ENCODE peak calls at places on chromosomes 12 and 14, in ten cellular contexts. Q is neural progenitor cell, L is HCT116, X is cardiac muscle cell, C is ovary, R is tibial nerve, J is IMR-90, A is A549, S is right lobe of liver, U is breast epithelium. P is an unnamed sample.

GRCh38 chr14:33932033-33932432 is 18.8 kb downstream of the EGLN3 start:
- DNase-seq in A (no peak), X (no peak), R (no peak), Q (no peak), L (no peak), S (no peak), J (no peak), U (no peak), C (no peak), P (no peak)

GRCh38 chr14:69044965-69045555 is 66.0 kb upstream of the ACTN1 start:
- DNase-seq in C (peak; percentile 70), R (no peak), S (no peak), J (peak; percentile 91), U (peak; percentile 81), X (peak; percentile 88), A (no peak), L (no peak), Q (no peak), P (peak; percentile 80)

GRCh38 chr12:7937867-7938506 is 2.0 kb upstream of the SLC2A3 start:
- DNase-seq in U (no peak), C (no peak), Q (no peak), A (peak; percentile 49), R (no peak), J (no peak), S (no peak), X (peak; percentile 47), L (no peak), P (no peak)

GRCh38 chr12:72236071-72236705 is 36.0 kb upstream of the TRHDE start:
- DNase-seq in Q (no peak), A (no peak), C (no peak), L (no peak), J (peak; percentile 64), S (no peak), X (no peak), R (no peak), U (no peak), P (no peak)

GRCh38 chr14:91996951-91997371 is 42.9 kb downstream of the TRIP11 start:
- DNase-seq in R (peak; percentile 20), Q (peak; percentile 62), S (no peak), J (peak; percentile 72), A (peak; percentile 51), X (peak; percentile 72), U (no peak), L (peak; percentile 44), C (no peak), P (no peak)

GRCh38 chr12:6377667-6377994 is 2.3 kb upstream of the SCNN1A start:
- DNase-seq in Q (no peak), C (no peak), L (no peak), J (no peak), S (peak; percentile 82), U (peak; percentile 72), X (no peak), A (peak; percentile 51), R (no peak), P (no peak)

GRCh38 chr12:51222461-51222860 is 4.6 kb upstream of the POU6F1 start:
- DNase-seq in C (no peak), A (peak; percentile 78), X (peak; percentile 23), L (no peak), U (no peak), S (no peak), Q (no peak), R (no peak), J (no peak), P (no peak)

GRCh38 chr14:32087173-32087861 is 10.2 kb downstream of the ARHGAP5 start:
- DNase-seq in Q (peak; percentile 58), X (peak; percentile 37), C (no peak), S (no peak), U (no peak), J (peak; percentile 43), R (no peak), A (peak; percentile 78), L (peak; percentile 83), P (no peak)

GRCh38 chr12:118874698-118875548 is 106.4 kb upstream of the SRRM4 start:
- DNase-seq in X (no peak), U (no peak), C (no peak), Q (peak; percentile 85), S (no peak), J (no peak), L (no peak), A (no peak), R (no peak), P (no peak)

DNA sequence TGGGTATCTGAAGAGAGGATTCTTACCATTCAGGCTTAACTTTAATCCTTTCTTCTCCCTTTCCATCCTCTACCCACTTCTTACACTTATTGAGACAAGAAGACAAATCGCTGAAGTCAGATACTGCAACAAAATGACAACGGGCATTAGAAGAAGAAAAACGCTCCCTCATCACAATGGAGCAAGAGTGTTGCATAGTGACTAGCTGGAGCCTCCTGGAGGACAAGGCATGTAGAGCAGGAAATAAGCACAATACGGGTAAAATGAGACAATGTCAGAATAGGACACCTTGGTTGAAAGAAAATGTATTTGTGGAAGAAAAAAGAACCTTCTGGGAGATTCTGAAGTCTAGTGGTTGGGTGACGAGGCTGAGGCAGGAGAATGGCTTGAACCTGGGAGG is 501.0 kb downstream of the RERGL start:
- DNase-seq in X (no peak), C (no peak), U (no peak), R (no peak), A (peak; percentile 80), S (no peak), Q (peak; percentile 73), L (peak; percentile 4), J (no peak), P (no peak)
- TF ChIP-seq CTCF in X (no peak), C (no peak), U (no peak), R (no peak), A (peak; percentile 71), S (peak; percentile 9), Q (peak; percentile 76), L (peak; percentile 56), J (no peak), P (no peak)

GRCh38 chr14:61260939-61261776 is 20.0 kb downstream of the TMEM30B start:
- DNase-seq in L (peak; percentile 65), U (no peak), J (peak; percentile 90), C (no peak), X (peak; percentile 21), A (peak; percentile 47), S (peak; percentile 40), Q (no peak), R (no peak), P (no peak)

GRCh38 chr14:61257469-61258057 is 23.6 kb downstream of the TMEM30B start:
- DNase-seq in X (no peak), R (no peak), Q (no peak), U (no peak), C (no peak), L (no peak), J (no peak), S (no peak), A (no peak), P (no peak)

GRCh38 chr14:61256826-61257468 is 24.2 kb downstream of the TMEM30B start:
- DNase-seq in Q (no peak), J (no peak), A (no peak), U (no peak), L (no peak), C (peak; percentile 34), X (no peak), R (no peak), S (no peak), P (no peak)

GRCh38 chr14:61255968-61256367 is 25.2 kb downstream of the TMEM30B start:
- DNase-seq in C (no peak), J (no peak), X (no peak), S (no peak), L (no peak), U (no peak), R (no peak), A (no peak), Q (no peak), P (no peak)

DNA sequence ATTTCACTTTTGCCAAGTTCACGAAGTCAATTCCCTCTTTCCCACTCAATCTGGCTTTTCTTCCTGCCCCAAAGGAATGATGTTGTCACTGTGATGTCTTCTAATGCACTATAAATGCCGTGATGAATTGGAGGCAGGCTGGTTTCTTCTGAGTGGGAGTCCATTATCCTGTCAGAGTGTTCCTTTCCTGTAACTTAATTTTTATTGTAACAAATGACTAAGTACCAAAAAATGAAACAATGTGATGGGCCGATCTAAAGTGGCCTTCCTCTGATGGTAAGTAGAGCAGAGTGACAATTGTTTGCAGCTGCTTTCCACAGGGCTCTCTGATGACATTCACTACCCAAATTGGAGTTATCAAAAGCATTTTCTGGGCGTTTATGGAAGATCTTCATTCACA is 22.2 kb downstream of the TMEM30B start:
- DNase-seq in A (no peak), U (no peak), R (no peak), L (no peak), C (no peak), J (peak; percentile 21), Q (no peak), X (no peak), S (no peak), P (no peak)
- H3K4me3 ChIP-seq in A (no peak overlapping the region), U (no peak overlapping the region), R (no peak overlapping the region), L (no peak overlapping the region), C (no peak overlapping the region), J (no peak overlapping the region), Q (no peak overlapping the region), X (no peak overlapping the region), S (no peak overlapping the region), P (no peak overlapping the region)

GRCh38 chr12:119902084-119902509 is 25.0 kb upstream of the CIT start:
- DNase-seq in R (peak; percentile 12), S (peak; percentile 46), X (peak; percentile 68), L (peak; percentile 69), U (peak; percentile 19), J (peak; percentile 77), C (no peak), Q (peak; percentile 76), A (peak; percentile 88), P (no peak)
- H3K27ac ChIP-seq in R (no peak overlapping the region), S (no peak overlapping the region), X (no peak overlapping the region), L (no peak overlapping the region), U (no peak overlapping the region), J (no peak overlapping the region), C (no peak overlapping the region), Q (no peak overlapping the region), A (no peak overlapping the region), P (no peak overlapping the region)

GRCh38 chr12:1348606-1349005 is 245.8 kb downstream of the FBXL14 start:
- DNase-seq in U (no peak), C (no peak), J (no peak), Q (no peak), S (no peak), X (no peak), L (no peak), R (no peak), A (no peak), P (no peak)
- TF ChIP-seq CTCF in U (no peak), C (no peak), J (no peak), Q (no peak), S (no peak), X (no peak), L (no peak), R (no peak), A (no peak), P (no peak)

P was measured in coronary artery.